ENCODE peak calls at places on chromosomes 7 and 10, in ten cellular contexts. One of them, this sample, is unnamed.

GRCh38 chr7:28587211-28587610 is 174.9 kb downstream of the CREB5 start:
- DNase-seq in prostate gland: peak
- DNase-seq in transverse colon: no peak
- DNase-seq in stomach: no peak
- DNase-seq in spleen: no peak
- DNase-seq in sigmoid colon: no peak
- DNase-seq in breast epithelium: no peak
- DNase-seq in K562: no peak
- DNase-seq in GM12891: no peak
- DNase-seq in endothelial cell of umbilical vein: no peak
- DNase-seq in this sample: no peak

GRCh38 chr10:45040921-45041320 is 40.2 kb downstream of the ZNF22 start:
- DNase-seq in prostate gland: no peak
- DNase-seq in transverse colon: no peak
- DNase-seq in stomach: no peak
- DNase-seq in spleen: no peak
- DNase-seq in sigmoid colon: no peak
- DNase-seq in breast epithelium: no peak
- DNase-seq in K562: no peak
- DNase-seq in GM12891: no peak
- DNase-seq in endothelial cell of umbilical vein: peak
- DNase-seq in this sample: no peak

GRCh38 chr10:67772894-67773511 is 65.0 kb downstream of the DNAJC12 start:
- DNase-seq in prostate gland: no peak
- DNase-seq in transverse colon: no peak
- DNase-seq in stomach: no peak
- DNase-seq in spleen: no peak
- DNase-seq in sigmoid colon: no peak
- DNase-seq in breast epithelium: no peak
- DNase-seq in K562: no peak
- DNase-seq in GM12891: no peak
- DNase-seq in endothelial cell of umbilical vein: no peak
- DNase-seq in this sample: no peak

GRCh38 chr10:11609492-11610093 is 1.9 kb downstream of the USP6NL start:
- DNase-seq in prostate gland: no peak
- DNase-seq in transverse colon: no peak
- DNase-seq in stomach: no peak
- DNase-seq in spleen: no peak
- DNase-seq in sigmoid colon: no peak
- DNase-seq in breast epithelium: no peak
- DNase-seq in K562: no peak
- DNase-seq in GM12891: no peak
- DNase-seq in endothelial cell of umbilical vein: no peak
- DNase-seq in this sample: no peak

GRCh38 chr7:35035511-35035921 is 1.8 kb downstream of the DPY19L1 start:
- DNase-seq in prostate gland: peak
- DNase-seq in transverse colon: peak
- DNase-seq in stomach: no peak
- DNase-seq in spleen: no peak
- DNase-seq in sigmoid colon: no peak
- DNase-seq in breast epithelium: no peak
- DNase-seq in K562: peak
- DNase-seq in GM12891: no peak
- DNase-seq in endothelial cell of umbilical vein: peak
- DNase-seq in this sample: no peak

GRCh38 chr10:112792487-112793196 is 157.4 kb upstream of the TCF7L2 start:
- DNase-seq in prostate gland: no peak
- DNase-seq in transverse colon: peak
- DNase-seq in stomach: no peak
- DNase-seq in spleen: no peak
- DNase-seq in sigmoid colon: peak
- DNase-seq in breast epithelium: no peak
- DNase-seq in K562: no peak
- DNase-seq in GM12891: no peak
- DNase-seq in endothelial cell of umbilical vein: no peak
- DNase-seq in this sample: no peak

GRCh38 chr10:119198438-119198837 is 8.9 kb upstream of the GRK5 start:
- DNase-seq in prostate gland: no peak
- DNase-seq in transverse colon: no peak
- DNase-seq in stomach: no peak
- DNase-seq in spleen: no peak
- DNase-seq in sigmoid colon: peak
- DNase-seq in breast epithelium: no peak
- DNase-seq in K562: peak
- DNase-seq in GM12891: no peak
- DNase-seq in endothelial cell of umbilical vein: no peak
- DNase-seq in this sample: no peak

GRCh38 chr10:78972160-78972946 is 96.4 kb upstream of the ZMIZ1 start:
- DNase-seq in prostate gland: peak
- DNase-seq in transverse colon: peak
- DNase-seq in stomach: peak
- DNase-seq in spleen: no peak
- DNase-seq in sigmoid colon: peak
- DNase-seq in breast epithelium: peak
- DNase-seq in K562: peak
- DNase-seq in GM12891: no peak
- DNase-seq in endothelial cell of umbilical vein: peak
- DNase-seq in this sample: no peak

GRCh38 chr10:102801978-102802377 is 35.2 kb downstream of the CYP17A1 start:
- DNase-seq in prostate gland: no peak
- DNase-seq in transverse colon: no peak
- DNase-seq in stomach: no peak
- DNase-seq in spleen: no peak
- DNase-seq in sigmoid colon: no peak
- DNase-seq in breast epithelium: no peak
- DNase-seq in K562: no peak
- DNase-seq in GM12891: no peak
- DNase-seq in endothelial cell of umbilical vein: no peak
- DNase-seq in this sample: no peak

GRCh38 chr10:129881641-129882040 is 82.4 kb downstream of the EBF3 start:
- DNase-seq in prostate gland: no peak
- DNase-seq in transverse colon: no peak
- DNase-seq in stomach: no peak
- DNase-seq in spleen: no peak
- DNase-seq in sigmoid colon: no peak
- DNase-seq in breast epithelium: no peak
- DNase-seq in K562: no peak
- DNase-seq in GM12891: no peak
- DNase-seq in endothelial cell of umbilical vein: no peak
- DNase-seq in this sample: no peak

GRCh38 chr10:3806603-3807002 is 21.6 kb upstream of the KLF6 start:
- DNase-seq in prostate gland: no peak
- DNase-seq in transverse colon: peak
- DNase-seq in stomach: peak
- DNase-seq in spleen: no peak
- DNase-seq in sigmoid colon: no peak
- DNase-seq in breast epithelium: no peak
- DNase-seq in K562: no peak
- DNase-seq in GM12891: no peak
- DNase-seq in endothelial cell of umbilical vein: peak
- DNase-seq in this sample: no peak

GRCh38 chr10:79129361-79129997 is 60.7 kb downstream of the ZMIZ1 start:
- DNase-seq in prostate gland: no peak
- DNase-seq in transverse colon: no peak
- DNase-seq in stomach: no peak
- DNase-seq in spleen: no peak
- DNase-seq in sigmoid colon: no peak
- DNase-seq in breast epithelium: no peak
- DNase-seq in K562: peak
- DNase-seq in GM12891: no peak
- DNase-seq in endothelial cell of umbilical vein: peak
- DNase-seq in this sample: no peak

GRCh38 chr7:41118490-41118889 is 584.4 kb downstream of the INHBA start:
- DNase-seq in prostate gland: no peak
- DNase-seq in transverse colon: no peak
- DNase-seq in stomach: no peak
- DNase-seq in spleen: no peak
- DNase-seq in sigmoid colon: no peak
- DNase-seq in breast epithelium: no peak
- DNase-seq in K562: no peak
- DNase-seq in GM12891: no peak
- DNase-seq in endothelial cell of umbilical vein: no peak
- DNase-seq in this sample: no peak

GRCh38 chr10:129949411-129950335 is 14.4 kb downstream of the EBF3 start:
- DNase-seq in prostate gland: no peak
- DNase-seq in transverse colon: no peak
- DNase-seq in stomach: peak
- DNase-seq in spleen: peak
- DNase-seq in sigmoid colon: peak
- DNase-seq in breast epithelium: peak
- DNase-seq in K562: no peak
- DNase-seq in GM12891: no peak
- DNase-seq in endothelial cell of umbilical vein: no peak
- DNase-seq in this sample: no peak

GRCh38 chr10:97179731-97180366 is 5.9 kb downstream of the SLIT1 start:
- DNase-seq in prostate gland: no peak
- DNase-seq in transverse colon: no peak
- DNase-seq in stomach: no peak
- DNase-seq in spleen: peak
- DNase-seq in sigmoid colon: no peak
- DNase-seq in breast epithelium: peak
- DNase-seq in K562: peak
- DNase-seq in GM12891: no peak
- DNase-seq in endothelial cell of umbilical vein: no peak
- DNase-seq in this sample: no peak

GRCh38 chr10:308572-309085 is 173.4 kb downstream of the ZMYND11 start:
- DNase-seq in prostate gland: no peak
- DNase-seq in transverse colon: peak
- DNase-seq in stomach: no peak
- DNase-seq in spleen: peak
- DNase-seq in sigmoid colon: peak
- DNase-seq in breast epithelium: no peak
- DNase-seq in K562: no peak
- DNase-seq in GM12891: no peak
- DNase-seq in endothelial cell of umbilical vein: no peak
- DNase-seq in this sample: no peak

GRCh38 chr10:94125856-94126255 is 132.1 kb downstream of the PLCE1 start:
- DNase-seq in prostate gland: no peak
- DNase-seq in transverse colon: no peak
- DNase-seq in stomach: no peak
- DNase-seq in spleen: no peak
- DNase-seq in sigmoid colon: no peak
- DNase-seq in breast epithelium: no peak
- DNase-seq in K562: no peak
- DNase-seq in GM12891: no peak
- DNase-seq in endothelial cell of umbilical vein: no peak
- DNase-seq in this sample: no peak

GRCh38 chr10:94122247-94122646 is 128.5 kb downstream of the PLCE1 start:
- DNase-seq in prostate gland: no peak
- DNase-seq in transverse colon: no peak
- DNase-seq in stomach: no peak
- DNase-seq in spleen: no peak
- DNase-seq in sigmoid colon: no peak
- DNase-seq in breast epithelium: no peak
- DNase-seq in K562: no peak
- DNase-seq in GM12891: no peak
- DNase-seq in endothelial cell of umbilical vein: no peak
- DNase-seq in this sample: no peak

GRCh38 chr10:94123253-94123995 is 129.7 kb downstream of the PLCE1 start:
- DNase-seq in prostate gland: no peak
- DNase-seq in transverse colon: no peak
- DNase-seq in stomach: no peak
- DNase-seq in spleen: no peak
- DNase-seq in sigmoid colon: no peak
- DNase-seq in breast epithelium: no peak
- DNase-seq in K562: no peak
- DNase-seq in GM12891: no peak
- DNase-seq in endothelial cell of umbilical vein: no peak
- DNase-seq in this sample: no peak
- TF ChIP-seq POLR2AphosphoS5 in prostate gland: no peak
- TF ChIP-seq POLR2AphosphoS5 in transverse colon: no peak
- TF ChIP-seq POLR2AphosphoS5 in stomach: no peak
- TF ChIP-seq POLR2AphosphoS5 in spleen: no peak
- TF ChIP-seq POLR2AphosphoS5 in sigmoid colon: no peak
- TF ChIP-seq POLR2AphosphoS5 in breast epithelium: no peak
- TF ChIP-seq POLR2AphosphoS5 in K562: no peak
- TF ChIP-seq POLR2AphosphoS5 in GM12891: no peak
- TF ChIP-seq POLR2AphosphoS5 in endothelial cell of umbilical vein: no peak
- TF ChIP-seq POLR2AphosphoS5 in this sample: no peak

GRCh38 chr10:58280485-58280884 is 11.5 kb downstream of the CISD1 start:
- DNase-seq in prostate gland: no peak
- DNase-seq in transverse colon: no peak
- DNase-seq in stomach: no peak
- DNase-seq in spleen: no peak
- DNase-seq in sigmoid colon: no peak
- DNase-seq in breast epithelium: no peak
- DNase-seq in K562: no peak
- DNase-seq in GM12891: no peak
- DNase-seq in endothelial cell of umbilical vein: no peak
- DNase-seq in this sample: no peak
- TF ChIP-seq POLR2A in prostate gland: no peak
- TF ChIP-seq POLR2A in transverse colon: no peak
- TF ChIP-seq POLR2A in stomach: no peak
- TF ChIP-seq POLR2A in spleen: no peak
- TF ChIP-seq POLR2A in sigmoid colon: no peak
- TF ChIP-seq POLR2A in breast epithelium: no peak
- TF ChIP-seq POLR2A in K562: peak
- TF ChIP-seq POLR2A in GM12891: no peak
- TF ChIP-seq POLR2A in endothelial cell of umbilical vein: no peak
- TF ChIP-seq POLR2A in this sample: no peak

GRCh38 chr7:107972075-107972482 is 30.9 kb downstream of the LAMB1 start:
- DNase-seq in prostate gland: no peak
- DNase-seq in transverse colon: no peak
- DNase-seq in stomach: no peak
- DNase-seq in spleen: no peak
- DNase-seq in sigmoid colon: no peak
- DNase-seq in breast epithelium: no peak
- DNase-seq in K562: peak
- DNase-seq in GM12891: no peak
- DNase-seq in endothelial cell of umbilical vein: peak
- DNase-seq in this sample: no peak
- TF ChIP-seq POLR2AphosphoS5 in prostate gland: peak
- TF ChIP-seq POLR2AphosphoS5 in transverse colon: peak
- TF ChIP-seq POLR2AphosphoS5 in stomach: peak
- TF ChIP-seq POLR2AphosphoS5 in spleen: peak
- TF ChIP-seq POLR2AphosphoS5 in sigmoid colon: peak
- TF ChIP-seq POLR2AphosphoS5 in breast epithelium: peak
- TF ChIP-seq POLR2AphosphoS5 in K562: peak
- TF ChIP-seq POLR2AphosphoS5 in GM12891: no peak
- TF ChIP-seq POLR2AphosphoS5 in endothelial cell of umbilical vein: no peak
- TF ChIP-seq POLR2AphosphoS5 in this sample: no peak

DNA sequence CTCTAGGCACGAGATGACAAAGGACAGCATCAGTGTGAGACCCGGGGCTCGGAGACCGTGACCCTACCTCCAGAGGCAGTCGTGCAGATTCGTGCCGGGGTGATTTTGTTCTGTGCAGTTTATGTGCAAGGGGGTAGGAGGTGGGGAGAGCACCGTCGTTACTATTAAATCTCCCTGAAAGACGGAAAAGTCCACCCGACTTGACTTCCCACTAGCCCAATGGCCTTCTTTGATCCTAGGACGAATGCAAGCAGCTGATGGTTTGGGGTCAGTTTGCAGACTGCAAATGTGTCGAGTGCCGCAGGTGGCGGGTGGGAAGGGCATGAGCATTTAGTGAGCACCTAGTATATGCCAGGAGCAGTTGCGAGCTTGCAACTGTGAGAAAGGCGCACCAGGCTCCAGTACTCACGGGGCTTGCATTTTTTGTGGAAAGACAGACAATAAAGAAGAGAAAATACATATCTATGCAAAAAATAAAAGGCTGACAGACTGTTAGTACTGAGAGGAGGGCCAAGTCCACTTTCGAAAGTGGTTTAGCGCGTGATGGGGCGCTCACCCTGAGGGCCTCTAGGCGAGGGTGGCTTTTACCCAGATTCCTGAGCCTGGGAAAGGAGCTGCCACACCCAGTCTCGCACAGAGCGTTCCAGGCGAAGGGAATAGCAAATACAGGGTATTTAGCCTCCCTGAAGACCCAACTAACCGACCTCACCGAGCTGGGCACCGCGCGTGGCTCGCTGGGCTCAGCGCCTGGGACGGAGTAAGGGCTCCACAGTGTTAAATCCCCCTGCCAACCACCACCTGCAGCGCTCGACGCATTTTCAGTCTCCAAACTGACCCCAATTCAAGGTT is 941 bp upstream of the OSBPL3 start:
- DNase-seq in prostate gland: no peak
- DNase-seq in transverse colon: peak
- DNase-seq in stomach: peak
- DNase-seq in spleen: peak
- DNase-seq in sigmoid colon: peak
- DNase-seq in breast epithelium: no peak
- DNase-seq in K562: no peak
- DNase-seq in GM12891: peak
- DNase-seq in endothelial cell of umbilical vein: peak
- DNase-seq in this sample: peak
- TF ChIP-seq POLR2A in prostate gland: no peak
- TF ChIP-seq POLR2A in transverse colon: no peak
- TF ChIP-seq POLR2A in stomach: no peak
- TF ChIP-seq POLR2A in spleen: no peak
- TF ChIP-seq POLR2A in sigmoid colon: no peak
- TF ChIP-seq POLR2A in breast epithelium: no peak
- TF ChIP-seq POLR2A in K562: no peak
- TF ChIP-seq POLR2A in GM12891: no peak
- TF ChIP-seq POLR2A in endothelial cell of umbilical vein: peak
- TF ChIP-seq POLR2A in this sample: no peak